ENCODE peak calls at places on chromosomes 16 and 17, in nine cellular contexts. O, H, C, P, E, R, F, T and D are unnamed samples.

GRCh38 chr16:11056090-11056988 is 112.0 kb downstream of the CLEC16A start:
- DNase-seq in C (peak), P (no peak), H (no peak), E (no peak), O (no peak), R (no peak), F (no peak), T (no peak), D (no peak)

GRCh38 chr17:75950850-75951554 is 10.2 kb upstream of the FBF1 start:
- DNase-seq in R (no peak), H (no peak), O (no peak), C (no peak), T (no peak), E (no peak), F (no peak), P (no peak), D (no peak)

GRCh38 chr16:28984619-28985135 is at the start of gene LAT:
- DNase-seq in P (peak), O (peak), C (no peak), R (no peak), E (peak), T (peak), H (no peak), F (no peak), D (peak)

GRCh38 chr16:19607610-19608280 is 52.2 kb downstream of the VPS35L start:
- DNase-seq in E (no peak), F (no peak), T (no peak), O (no peak), H (no peak), C (peak), R (no peak), P (no peak), D (no peak)

GRCh38 chr16:63324306-63324705 is 1288.1 kb upstream of the CDH8 start:
- DNase-seq in E (no peak), P (no peak), C (no peak), O (no peak), H (no peak), R (no peak), F (no peak), T (no peak), D (no peak)

GRCh38 chr17:73705594-73705993 is 61.3 kb upstream of the SDK2 start:
- DNase-seq in C (no peak), P (no peak), H (no peak), F (no peak), T (no peak), R (peak), E (no peak), O (peak), D (no peak)

GRCh38 chr17:17781591-17782424 is 55.0 kb downstream of the SREBF1 start:
- DNase-seq in P (peak), T (no peak), O (peak), F (peak), C (peak), R (no peak), H (peak), E (peak), D (peak)

GRCh38 chr17:67054011-67054591 is 9.7 kb downstream of the CACNG1 start:
- DNase-seq in C (no peak), O (no peak), P (no peak), R (no peak), F (no peak), T (no peak), E (no peak), H (no peak), D (no peak)

GRCh38 chr16:14125708-14126107 is 54.6 kb downstream of the MRTFB start:
- DNase-seq in C (no peak), P (no peak), R (no peak), F (no peak), E (no peak), T (no peak), O (no peak), H (no peak), D (no peak)